ENCODE peak calls at places on chromosome 17, in four cellular contexts. B is sigmoid colon, S is endodermal cell, M is RWPE2. Z is an unnamed sample.

GRCh38 chr17:60135951-60136666 is 13.7 kb upstream of the CA4 start:
- DNase-seq in B (peak), S (peak), M (peak), Z (peak)

GRCh38 chr17:628507-628941 is 86.1 kb downstream of the VPS53 start:
- DNase-seq in M (no peak), B (peak), S (no peak), Z (no peak)

GRCh38 chr17:43393944-43394482 is 4.8 kb upstream of the ARL4D start:
- DNase-seq in B (peak), S (peak), M (peak), Z (no peak)

GRCh38 chr17:19943599-19943998 is 34.0 kb downstream of the AKAP10 start:
- DNase-seq in S (no peak), M (no peak), B (no peak), Z (no peak)

GRCh38 chr17:17391575-17392370 is 85.0 kb upstream of the MED9 start:
- DNase-seq in S (peak), M (no peak), B (no peak), Z (no peak)

GRCh38 chr17:57268176-57268575 is 11.9 kb downstream of the MSI2 start:
- DNase-seq in S (peak), M (no peak), B (no peak), Z (no peak)

GRCh38 chr17:40415390-40415789 is 2.3 kb downstream of the TOP2A start:
- DNase-seq in S (no peak), B (no peak), M (no peak), Z (no peak)

GRCh38 chr17:62666801-62667591 is 39.5 kb downstream of the MRC2 start:
- DNase-seq in S (peak), B (no peak), M (peak), Z (no peak)

GRCh38 chr17:78206298-78206697 is 7.8 kb upstream of the BIRC5 start:
- DNase-seq in M (no peak), S (peak), B (no peak), Z (no peak)

GRCh38 chr17:79777166-79777843 is 643 bp upstream of the CBX2 start:
- DNase-seq in B (peak), M (no peak), S (peak), Z (peak)

GRCh38 chr17:31807846-31808245 is 51.2 kb downstream of the COPRS start:
- DNase-seq in S (no peak), B (no peak), M (no peak), Z (no peak)

GRCh38 chr17:45990836-45991235 is 8.2 kb upstream of the STH start:
- DNase-seq in M (no peak), B (no peak), S (no peak), Z (no peak)

GRCh38 chr17:27546624-27547300 is 84.2 kb upstream of the LGALS9 start:
- DNase-seq in S (no peak), B (no peak), M (no peak), Z (peak)

GRCh38 chr17:32446949-32447348 is 2.6 kb downstream of the PSMD11 start:
- DNase-seq in B (no peak), S (no peak), M (no peak), Z (no peak)

GRCh38 chr17:42920106-42920900 is 19.7 kb downstream of the G6PC1 start:
- DNase-seq in S (no peak), B (no peak), M (no peak), Z (peak)

GRCh38 chr17:50841949-50842354 is 6.6 kb downstream of the WFIKKN2 start:
- DNase-seq in M (no peak), B (no peak), S (peak), Z (peak)

GRCh38 chr17:60231691-60232090 is 81.9 kb downstream of the CA4 start:
- DNase-seq in S (no peak), M (no peak), B (no peak), Z (no peak)

GRCh38 chr17:67221062-67221998 is 23.7 kb downstream of the HELZ start:
- DNase-seq in B (no peak), M (no peak), S (peak), Z (no peak)

GRCh38 chr17:83180996-83181481 is 101.6 kb downstream of the METRNL start:
- DNase-seq in B (no peak), M (peak), S (peak), Z (no peak)

GRCh38 chr17:46962374-46962790 is 16.7 kb downstream of the RPRML start:
- DNase-seq in S (no peak), M (no peak), B (no peak), Z (no peak)

GRCh38 chr17:12730931-12731521 is 58.3 kb upstream of the ARHGAP44 start:
- DNase-seq in B (peak), M (no peak), S (peak), Z (no peak)

GRCh38 chr17:50063516-50064252 is 7.8 kb downstream of the ITGA3 start:
- DNase-seq in B (no peak), M (peak), S (peak), Z (peak)

GRCh38 chr17:17347234-17347955 is 44.2 kb downstream of the NT5M start:
- DNase-seq in S (peak), M (no peak), B (no peak), Z (peak)

DNA sequence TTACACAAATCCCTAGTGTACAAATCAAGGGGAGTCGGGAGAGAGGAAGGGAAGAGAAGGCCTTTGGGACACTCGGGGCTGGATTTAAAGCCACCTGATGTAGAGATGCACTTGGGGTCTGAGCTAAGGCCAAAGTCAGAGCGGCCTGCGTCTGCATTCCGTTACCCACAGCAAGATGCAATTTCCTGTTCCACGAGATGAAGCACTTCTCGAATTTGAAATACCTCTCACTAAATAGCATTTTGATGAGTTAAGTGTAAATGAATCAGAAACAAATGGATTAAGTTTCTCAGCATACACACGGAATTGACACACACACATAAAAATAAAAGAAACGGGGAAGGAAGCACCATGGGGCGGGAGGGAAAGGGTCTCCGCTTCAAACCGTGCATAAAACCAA is 386.0 kb downstream of the SOX9 start:
- DNase-seq in M (no peak), S (no peak), B (no peak), Z (no peak)
- TF ChIP-seq CTCF in M (no peak), S (no peak), B (no peak), Z (no peak)

GRCh38 chr17:8574687-8575086 is 55.8 kb downstream of the MYH10 start:
- DNase-seq in B (no peak), S (no peak), M (no peak), Z (no peak)
- TF ChIP-seq CTCF in B (peak), S (peak), M (peak), Z (peak)

GRCh38 chr17:28729950-28730330 is 1.4 kb downstream of the NEK8 start:
- DNase-seq in B (no peak), M (no peak), S (no peak), Z (no peak)
- TF ChIP-seq CTCF in B (no peak), M (no peak), S (no peak), Z (no peak)

GRCh38 chr17:68909066-68909465 is 46.1 kb downstream of the ABCA8 start:
- DNase-seq in S (no peak), M (peak), B (peak), Z (no peak)
- TF ChIP-seq CTCF in S (no peak), M (no peak), B (no peak), Z (no peak)

DNA sequence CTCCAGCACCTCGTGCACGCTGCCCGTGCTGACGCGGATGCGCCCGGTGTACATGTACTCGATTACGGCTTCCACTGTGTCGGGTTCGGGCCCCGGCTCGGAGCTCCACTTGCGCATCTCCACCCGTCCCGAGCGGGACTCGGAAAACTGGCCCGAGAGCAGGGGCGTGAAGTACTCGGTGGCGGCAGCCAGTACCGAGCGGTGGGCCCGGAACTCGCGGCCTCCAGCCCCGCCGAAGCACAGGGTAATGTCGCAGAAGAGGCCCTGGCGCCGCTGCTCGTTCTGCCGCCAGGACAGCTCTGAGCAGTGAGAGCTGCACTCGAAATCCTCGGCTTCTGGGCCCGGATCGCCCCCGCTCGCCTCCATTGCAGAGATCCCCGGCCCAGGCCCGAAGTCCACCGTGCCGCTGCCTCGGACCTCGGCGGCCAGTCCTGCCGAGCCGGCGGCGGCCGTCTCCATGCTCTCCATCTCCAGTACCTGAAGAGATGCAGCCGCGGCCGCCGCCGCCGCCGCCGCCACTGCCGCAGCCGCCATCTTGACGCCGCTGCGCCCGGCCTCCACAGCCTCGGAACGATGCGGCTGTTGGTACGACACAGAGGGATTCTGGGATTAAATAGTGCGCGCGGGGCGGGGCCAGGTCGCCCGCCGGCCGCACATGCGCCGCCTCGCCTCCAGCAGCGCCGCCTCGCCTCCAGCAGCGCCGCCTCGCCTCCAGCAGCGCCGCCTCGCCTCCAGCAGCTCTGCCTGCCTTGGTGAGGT is at the start of gene KLHL11:
- DNase-seq in S (peak), B (peak), M (peak), Z (peak)
- TF ChIP-seq CTCF in S (peak), B (no peak), M (peak), Z (peak)

GRCh38 chr17:37844977-37845293 is 79.3 kb upstream of the TBC1D3K start:
- DNase-seq in S (no peak), B (no peak), M (no peak), Z (no peak)
- TF ChIP-seq CTCF in S (no peak), B (no peak), M (peak), Z (peak)

DNA sequence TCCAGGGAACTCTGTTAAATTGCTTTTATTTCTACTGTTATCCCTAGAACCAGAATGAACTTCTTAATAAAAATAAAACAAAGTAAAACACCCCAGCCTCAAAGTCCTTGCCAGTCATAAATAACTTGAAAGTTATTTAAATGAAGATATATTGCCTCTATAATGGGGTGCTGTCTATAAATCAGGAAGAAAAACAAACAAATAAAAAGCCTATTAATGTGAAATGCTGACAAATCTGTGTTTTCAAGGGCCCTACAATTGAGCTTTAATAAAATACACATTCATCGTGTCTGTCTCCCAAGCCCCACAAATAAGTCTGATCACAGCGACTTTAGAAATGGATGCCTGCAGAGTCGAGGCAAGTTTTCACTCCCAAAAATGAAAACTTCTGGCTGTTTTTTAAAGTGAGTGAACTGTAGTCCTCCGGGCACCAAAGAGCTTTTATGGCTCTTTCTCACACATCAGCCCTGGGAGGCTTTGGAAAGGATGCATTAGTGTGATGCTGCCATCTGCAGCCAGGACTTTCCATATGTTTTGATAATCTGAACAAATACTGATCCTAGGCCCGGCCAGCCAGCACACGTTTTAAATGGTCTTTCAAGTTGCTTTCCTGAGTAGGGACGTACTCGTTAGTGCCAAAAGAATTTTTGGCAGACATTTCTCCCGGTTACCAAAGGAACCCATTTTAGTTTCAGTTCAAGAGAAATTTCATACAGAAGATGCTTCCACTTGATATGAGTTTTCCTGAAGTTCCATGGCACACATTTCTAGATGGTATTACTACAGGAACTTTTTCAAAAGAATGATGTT is 16.3 kb downstream of the NACA2 start:
- DNase-seq in S (peak), B (no peak), M (no peak), Z (no peak)
- TF ChIP-seq CTCF in S (peak), B (no peak), M (peak), Z (peak)

DNA sequence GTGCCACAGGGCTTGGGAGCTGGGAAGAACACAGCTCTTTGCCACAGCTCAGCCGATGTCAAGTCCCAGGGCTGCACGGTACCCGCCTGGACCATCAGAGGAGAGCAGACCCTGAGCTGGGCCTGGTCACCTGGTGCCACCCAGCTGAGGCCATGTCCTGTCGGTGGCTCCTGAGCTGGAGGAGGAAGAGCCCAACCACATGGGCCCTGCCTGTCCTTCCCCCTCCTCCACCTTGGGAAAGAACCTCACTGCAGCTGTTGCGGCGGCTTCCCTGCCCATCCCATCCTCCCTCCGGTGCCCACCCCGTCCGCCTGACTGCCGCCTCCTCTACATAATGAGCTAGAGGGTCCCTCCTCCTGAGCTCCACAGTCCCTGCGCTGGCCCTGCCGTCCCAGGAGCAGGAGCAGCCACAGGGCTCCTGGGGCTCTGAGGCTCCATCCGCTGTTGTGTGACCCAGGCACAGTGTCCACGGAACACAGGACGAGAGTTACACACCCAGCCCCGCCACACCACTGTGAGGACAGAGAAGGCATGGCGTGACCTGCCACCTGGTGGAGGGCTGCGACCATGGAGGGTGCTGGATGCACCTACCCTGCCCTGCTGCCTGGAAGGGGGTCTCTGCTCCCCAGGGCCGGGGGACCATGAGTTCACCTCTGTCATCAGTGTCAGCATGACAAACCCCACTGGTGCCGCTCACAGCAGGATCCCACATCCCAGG is 21.4 kb upstream of the CHMP6 start:
- DNase-seq in S (peak), B (peak), M (no peak), Z (peak)
- TF ChIP-seq CTCF in S (peak), B (peak), M (peak), Z (peak)